ENCODE peak calls at places on chromosomes 11 and 22, in seven cellular contexts. G is fibroblast of mammary gland, M is endothelial cell, Y is glomerular endothelial cell, B is heart right ventricle, H is NCI-H1048, J is adipocyte. U is an unnamed sample.

GRCh38 chr22:40890881-40891280 is 29.0 kb upstream of the DNAJB7 start:
- DNase-seq in M (no peak), H (no peak), B (no peak), G (peak; percentile 73), J (peak; percentile 40), Y (no peak), U (no peak)

GRCh38 chr11:126122863-126123262 is 60.2 kb upstream of the CDON start:
- DNase-seq in H (no peak), G (peak; percentile 84), M (no peak), Y (no peak), J (peak; percentile 47), B (no peak), U (no peak)

GRCh38 chr11:2578934-2579280 is 120.9 kb downstream of the KCNQ1OT1 start:
- DNase-seq in Y (no peak), J (no peak), H (no peak), M (no peak), B (no peak), G (no peak), U (no peak)

GRCh38 chr22:42720263-42721044 is at the start of gene A4GALT:
- DNase-seq in H (no peak), M (no peak), Y (no peak), J (peak; percentile 60), G (no peak), B (peak; percentile 48), U (no peak)

GRCh38 chr11:114496915-114497314 is 57.6 kb downstream of the REXO2 start:
- DNase-seq in B (no peak), G (no peak), J (no peak), M (no peak), Y (no peak), H (no peak), U (no peak)

GRCh38 chr11:45756384-45757010 is 48.5 kb upstream of the SLC35C1 start:
- DNase-seq in M (no peak), Y (no peak), H (peak; percentile 31), J (no peak), G (no peak), B (no peak), U (no peak)

GRCh38 chr11:71917646-71918045 is 10.7 kb downstream of the XNDC1N start:
- DNase-seq in H (no peak), B (no peak), Y (no peak), G (no peak), J (no peak), M (no peak), U (no peak)

GRCh38 chr11:73252577-73253191 is 19.5 kb upstream of the P2RY6 start:
- DNase-seq in M (no peak), B (no peak), G (no peak), Y (no peak), H (no peak), J (no peak), U (no peak)

GRCh38 chr11:64120951-64121569 is 44.9 kb downstream of the MACROD1 start:
- DNase-seq in J (peak; percentile 14), G (no peak), Y (no peak), H (no peak), B (peak; percentile 42), M (no peak), U (no peak)

GRCh38 chr22:48844096-48844675 is 983.5 kb downstream of the BRD1 start:
- DNase-seq in Y (no peak), M (no peak), H (no peak), G (no peak), J (no peak), B (no peak), U (no peak)

GRCh38 chr22:33114570-33114969 is 56.4 kb upstream of the SYN3 start:
- DNase-seq in H (no peak), G (no peak), M (no peak), Y (no peak), B (no peak), J (peak; percentile 44), U (no peak)

GRCh38 chr11:63505857-63506528 is at the start of gene LGALS12:
- DNase-seq in G (peak; percentile 23), J (no peak), B (no peak), M (no peak), Y (no peak), H (no peak), U (no peak)

GRCh38 chr11:47989779-47990178 is 9.4 kb downstream of the PTPRJ start:
- DNase-seq in M (no peak), J (no peak), Y (no peak), G (no peak), H (no peak), B (no peak), U (no peak)

GRCh38 chr22:33605686-33606085 is 314.6 kb downstream of the LARGE1 start:
- DNase-seq in B (no peak), J (peak; percentile 2), Y (no peak), G (no peak), H (no peak), M (no peak), U (no peak)

GRCh38 chr22:50444663-50445062 is 30.2 kb downstream of the SBF1 start:
- DNase-seq in H (no peak), B (no peak), Y (peak; percentile 4), M (no peak), J (peak; percentile 55), G (peak; percentile 89), U (no peak)

GRCh38 chr11:11427185-11427944 is 74.3 kb upstream of the CSNK2A3 start:
- DNase-seq in H (no peak), G (no peak), J (no peak), M (peak; percentile 10), B (no peak), Y (no peak), U (no peak)

GRCh38 chr22:48263431-48263765 is 1500.9 kb downstream of the TBC1D22A start:
- DNase-seq in M (no peak), Y (no peak), G (no peak), B (no peak), J (no peak), H (no peak), U (no peak)

GRCh38 chr22:30033891-30034290 is 46.4 kb upstream of the HORMAD2 start:
- DNase-seq in J (no peak), H (no peak), Y (no peak), B (no peak), G (no peak), M (no peak), U (no peak)

GRCh38 chr11:133414503-133414902 is 117.8 kb downstream of the OPCML start:
- DNase-seq in Y (no peak), B (no peak), G (no peak), H (no peak), J (no peak), M (no peak), U (no peak)

GRCh38 chr22:47884200-47884599 is 1121.8 kb downstream of the TBC1D22A start:
- DNase-seq in G (no peak), H (no peak), B (no peak), J (no peak), Y (no peak), M (no peak), U (no peak)

GRCh38 chr11:68653486-68654430 is 30.6 kb upstream of the GAL start:
- DNase-seq in Y (no peak), M (no peak), B (no peak), G (no peak), J (no peak), H (no peak), U (no peak)

GRCh38 chr22:28810839-28811491 is 10.6 kb upstream of the XBP1 start:
- DNase-seq in M (no peak), Y (peak; percentile 39), J (no peak), H (no peak), B (no peak), G (no peak), U (peak; percentile 19)

GRCh38 chr11:8838248-8838647 is 72.7 kb upstream of the AKIP1 start:
- DNase-seq in J (peak; percentile 83), G (peak; percentile 95), H (no peak), Y (no peak), B (no peak), M (no peak), U (no peak)

GRCh38 chr11:90916706-90917105 is 693.9 kb upstream of the CHORDC1 start:
- DNase-seq in Y (no peak), B (no peak), G (no peak), H (no peak), M (no peak), J (no peak), U (no peak)

GRCh38 chr11:235180-235997 is 753 bp downstream of the SIRT3 start:
- DNase-seq in H (no peak), M (no peak), G (peak; percentile 19), J (no peak), B (no peak), Y (no peak), U (peak; percentile 60)

GRCh38 chr11:46886211-46886610 is 32.1 kb downstream of the LRP4 start:
- DNase-seq in B (no peak), H (no peak), M (no peak), G (no peak), Y (no peak), J (no peak), U (no peak)

GRCh38 chr11:17738350-17739207 is 4.0 kb downstream of the KCNC1 start:
- DNase-seq in B (no peak), G (no peak), J (no peak), H (no peak), M (no peak), Y (no peak), U (no peak)

U was measured in activated T-helper 9 cell treated with anti-CD3 and anti-CD28 coated beads, Interleukin-2, amount 50 U/mL, for 16 hours.